ENCODE peak calls at places on chromosomes 2 and 18, in five cellular contexts. One of them, this sample, is unnamed.

GRCh38 chr2:127143851-127144782 is 37.2 kb upstream of the BIN1 start:
- DNase-seq in IMR-90: peak; percentile 49
- DNase-seq in trophoblast cell: no peak
- DNase-seq in neuronal stem cell: no peak
- DNase-seq in H1: peak; percentile 35
- DNase-seq in this sample: peak; percentile 44

GRCh38 chr2:231387904-231388724 is 7.4 kb upstream of the B3GNT7 start:
- DNase-seq in IMR-90: peak; percentile 56
- DNase-seq in neuronal stem cell: no peak
- DNase-seq in H1: no peak
- DNase-seq in trophoblast cell: no peak
- DNase-seq in this sample: peak; percentile 50

GRCh38 chr2:24083567-24084385 is 858 bp downstream of the TP53I3 start:
- DNase-seq in trophoblast cell: peak; percentile 93
- DNase-seq in H1: no peak
- DNase-seq in neuronal stem cell: peak; percentile 78
- DNase-seq in IMR-90: peak; percentile 79
- DNase-seq in this sample: peak; percentile 86

GRCh38 chr2:197890160-197890559 is 85.8 kb downstream of the PLCL1 start:
- DNase-seq in H1: no peak
- DNase-seq in trophoblast cell: no peak
- DNase-seq in IMR-90: no peak
- DNase-seq in neuronal stem cell: no peak
- DNase-seq in this sample: peak; percentile 19

GRCh38 chr18:76388261-76388660 is 106.8 kb downstream of the ZNF516 start:
- DNase-seq in trophoblast cell: no peak
- DNase-seq in IMR-90: no peak
- DNase-seq in H1: no peak
- DNase-seq in neuronal stem cell: no peak
- DNase-seq in this sample: no peak

GRCh38 chr18:38545071-38545470 is 979.5 kb upstream of the CELF4 start:
- DNase-seq in neuronal stem cell: no peak
- DNase-seq in trophoblast cell: no peak
- DNase-seq in IMR-90: no peak
- DNase-seq in H1: peak; percentile 52
- DNase-seq in this sample: peak; percentile 14

GRCh38 chr2:113080134-113080533 is 12.4 kb downstream of the IL1F10 start:
- DNase-seq in IMR-90: no peak
- DNase-seq in H1: peak; percentile 89
- DNase-seq in neuronal stem cell: peak; percentile 55
- DNase-seq in trophoblast cell: peak; percentile 50
- DNase-seq in this sample: peak; percentile 9

GRCh38 chr2:63503818-63504217 is 84.5 kb downstream of the WDPCP start:
- DNase-seq in H1: no peak
- DNase-seq in trophoblast cell: no peak
- DNase-seq in IMR-90: no peak
- DNase-seq in neuronal stem cell: no peak
- DNase-seq in this sample: no peak

GRCh38 chr18:54679318-54680149 is 88.5 kb downstream of the DYNAP start:
- DNase-seq in neuronal stem cell: peak; percentile 32
- DNase-seq in trophoblast cell: no peak
- DNase-seq in H1: no peak
- DNase-seq in IMR-90: peak; percentile 83
- DNase-seq in this sample: peak; percentile 86

GRCh38 chr2:16404551-16405300 is 260.9 kb downstream of the CYRIA start:
- DNase-seq in IMR-90: no peak
- DNase-seq in neuronal stem cell: no peak
- DNase-seq in H1: no peak
- DNase-seq in trophoblast cell: no peak
- DNase-seq in this sample: no peak

GRCh38 chr2:47321411-47322031 is 81.4 kb upstream of the MSH2 start:
- DNase-seq in H1: no peak
- DNase-seq in IMR-90: peak; percentile 62
- DNase-seq in neuronal stem cell: no peak
- DNase-seq in trophoblast cell: no peak
- DNase-seq in this sample: peak; percentile 28

GRCh38 chr2:173048901-173049661 is 26.6 kb upstream of the MAP3K20 start:
- DNase-seq in H1: no peak
- DNase-seq in IMR-90: peak; percentile 98
- DNase-seq in trophoblast cell: peak; percentile 45
- DNase-seq in neuronal stem cell: no peak
- DNase-seq in this sample: peak; percentile 97

GRCh38 chr2:19244460-19245363 is 113.7 kb downstream of the OSR1 start:
- DNase-seq in neuronal stem cell: no peak
- DNase-seq in H1: no peak
- DNase-seq in trophoblast cell: no peak
- DNase-seq in IMR-90: peak; percentile 33
- DNase-seq in this sample: no peak

GRCh38 chr2:83196225-83196624 is 1262.9 kb downstream of the SUCLG1 start:
- DNase-seq in neuronal stem cell: no peak
- DNase-seq in trophoblast cell: no peak
- DNase-seq in H1: no peak
- DNase-seq in IMR-90: peak; percentile 42
- DNase-seq in this sample: peak; percentile 34

GRCh38 chr2:144606756-144607498 is 87.0 kb upstream of the ZEB2 start:
- DNase-seq in neuronal stem cell: no peak
- DNase-seq in H1: no peak
- DNase-seq in IMR-90: no peak
- DNase-seq in trophoblast cell: no peak
- DNase-seq in this sample: no peak

GRCh38 chr18:49017813-49018552 is 67.2 kb upstream of the SMAD7 start:
- DNase-seq in IMR-90: no peak
- DNase-seq in trophoblast cell: no peak
- DNase-seq in neuronal stem cell: no peak
- DNase-seq in H1: peak; percentile 39
- DNase-seq in this sample: no peak

GRCh38 chr2:101518470-101519172 is 43.7 kb upstream of the RFX8 start:
- DNase-seq in neuronal stem cell: peak; percentile 11
- DNase-seq in trophoblast cell: no peak
- DNase-seq in H1: no peak
- DNase-seq in IMR-90: peak; percentile 50
- DNase-seq in this sample: peak; percentile 59

GRCh38 chr2:142165790-142166189 is 35.0 kb upstream of the LRP1B start:
- DNase-seq in neuronal stem cell: peak; percentile 12
- DNase-seq in IMR-90: peak; percentile 65
- DNase-seq in trophoblast cell: no peak
- DNase-seq in H1: no peak
- DNase-seq in this sample: peak; percentile 92

GRCh38 chr2:213923543-213923942 is 487.3 kb upstream of the VWC2L start:
- DNase-seq in trophoblast cell: no peak
- DNase-seq in H1: no peak
- DNase-seq in IMR-90: no peak
- DNase-seq in neuronal stem cell: no peak
- DNase-seq in this sample: no peak

GRCh38 chr2:178413472-178414265 is 37.3 kb downstream of the PRKRA start:
- DNase-seq in trophoblast cell: peak; percentile 48
- DNase-seq in neuronal stem cell: peak; percentile 69
- DNase-seq in IMR-90: peak; percentile 67
- DNase-seq in H1: peak; percentile 87
- DNase-seq in this sample: peak; percentile 84

GRCh38 chr2:191957996-191958860 is 111.3 kb upstream of the CAVIN2 start:
- DNase-seq in trophoblast cell: no peak
- DNase-seq in H1: no peak
- DNase-seq in IMR-90: no peak
- DNase-seq in neuronal stem cell: no peak
- DNase-seq in this sample: no peak

GRCh38 chr18:50377061-50377798 is 2.4 kb downstream of the SKA1 start:
- DNase-seq in trophoblast cell: peak; percentile 26
- DNase-seq in IMR-90: no peak
- DNase-seq in neuronal stem cell: no peak
- DNase-seq in H1: no peak
- DNase-seq in this sample: peak; percentile 34

GRCh38 chr2:30414951-30415350 is 32.1 kb upstream of the LCLAT1 start:
- DNase-seq in IMR-90: peak; percentile 74
- DNase-seq in H1: no peak
- DNase-seq in neuronal stem cell: no peak
- DNase-seq in trophoblast cell: no peak
- DNase-seq in this sample: no peak

GRCh38 chr18:50104421-50104820 is 90.5 kb downstream of the MYO5B start:
- DNase-seq in IMR-90: no peak
- DNase-seq in neuronal stem cell: no peak
- DNase-seq in trophoblast cell: no peak
- DNase-seq in H1: no peak
- DNase-seq in this sample: no peak

GRCh38 chr2:196500686-196501431 is 138.7 kb upstream of the CCDC150 start:
- DNase-seq in IMR-90: peak; percentile 16
- DNase-seq in trophoblast cell: no peak
- DNase-seq in neuronal stem cell: no peak
- DNase-seq in H1: no peak
- DNase-seq in this sample: peak; percentile 10

DNA sequence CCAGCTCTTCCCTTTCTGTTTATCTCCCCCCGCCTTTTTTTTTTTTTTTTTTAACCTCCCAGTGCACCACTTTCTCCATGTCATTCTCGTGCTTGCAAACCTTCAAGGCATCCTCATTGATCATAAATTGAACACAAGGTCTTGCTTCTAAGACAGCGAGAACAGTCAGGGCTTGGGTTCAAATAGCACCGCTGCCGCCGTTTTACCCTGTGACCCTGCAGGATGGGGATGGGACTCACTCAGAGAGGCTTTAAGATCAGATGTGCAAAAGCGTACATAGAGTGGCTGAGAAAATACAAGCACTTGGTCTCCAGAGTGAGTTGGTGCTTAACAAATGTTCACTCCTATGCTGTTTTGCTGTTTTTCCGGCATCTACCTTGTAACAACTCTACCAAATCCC is 93.6 kb downstream of the TCF7L1 start:
- DNase-seq in neuronal stem cell: no peak
- DNase-seq in trophoblast cell: no peak
- DNase-seq in H1: no peak
- DNase-seq in IMR-90: no peak
- DNase-seq in this sample: no peak
- H3K4me3 ChIP-seq in neuronal stem cell: no peak overlapping the region
- H3K4me3 ChIP-seq in trophoblast cell: no peak overlapping the region
- H3K4me3 ChIP-seq in H1: no peak overlapping the region
- H3K4me3 ChIP-seq in IMR-90: no peak overlapping the region
- H3K4me3 ChIP-seq in this sample: no peak overlapping the region

GRCh38 chr18:9494778-9495302 is 19.5 kb downstream of the RALBP1 start:
- DNase-seq in neuronal stem cell: no peak
- DNase-seq in H1: no peak
- DNase-seq in trophoblast cell: peak; percentile 36
- DNase-seq in IMR-90: peak; percentile 57
- DNase-seq in this sample: peak; percentile 81
- H4K8ac ChIP-seq in neuronal stem cell: no peak overlapping the region
- H4K8ac ChIP-seq in H1: no peak overlapping the region
- H4K8ac ChIP-seq in trophoblast cell: no peak overlapping the region
- H4K8ac ChIP-seq in IMR-90: no peak overlapping the region
- H4K8ac ChIP-seq in this sample: no peak overlapping the region

GRCh38 chr18:2573408-2573807 is 2.1 kb downstream of the NDC80 start:
- DNase-seq in H1: no peak
- DNase-seq in IMR-90: no peak
- DNase-seq in neuronal stem cell: no peak
- DNase-seq in trophoblast cell: no peak
- DNase-seq in this sample: no peak
- H3K9ac ChIP-seq in H1: no peak overlapping the region
- H3K9ac ChIP-seq in IMR-90: no peak overlapping the region
- H3K9ac ChIP-seq in neuronal stem cell: no peak overlapping the region
- H3K9ac ChIP-seq in trophoblast cell: no peak overlapping the region
- H3K9ac ChIP-seq in this sample: peak overlapping the region; percentile 100

GRCh38 chr18:53254265-53254664 is 914.3 kb downstream of the DCC start:
- DNase-seq in IMR-90: no peak
- DNase-seq in H1: no peak
- DNase-seq in trophoblast cell: no peak
- DNase-seq in neuronal stem cell: no peak
- DNase-seq in this sample: no peak
- H3K4me3 ChIP-seq in IMR-90: no peak overlapping the region
- H3K4me3 ChIP-seq in H1: no peak overlapping the region
- H3K4me3 ChIP-seq in trophoblast cell: no peak overlapping the region
- H3K4me3 ChIP-seq in neuronal stem cell: no peak overlapping the region
- H3K4me3 ChIP-seq in this sample: no peak overlapping the region

GRCh38 chr2:45845058-45845457 is 193.6 kb downstream of the PRKCE start:
- DNase-seq in IMR-90: no peak
- DNase-seq in trophoblast cell: no peak
- DNase-seq in neuronal stem cell: no peak
- DNase-seq in H1: no peak
- DNase-seq in this sample: peak; percentile 30
- H4K8ac ChIP-seq in IMR-90: no peak overlapping the region
- H4K8ac ChIP-seq in trophoblast cell: no peak overlapping the region
- H4K8ac ChIP-seq in neuronal stem cell: no peak overlapping the region
- H4K8ac ChIP-seq in H1: no peak overlapping the region
- H4K8ac ChIP-seq in this sample: no peak overlapping the region